ENCODE peak calls at places on chromosomes 11 and 22, in five cellular contexts. One of them, this sample, is unnamed.
A peak's percentile ranks its signal among the peaks of the same experiment; 100 is the strongest.

GRCh38 chr11:37597776-37598175 is 999.7 kb upstream of the RAG2 start:
- DNase-seq in M059J: no peak
- DNase-seq in left ventricle myocardium inferior: no peak
- DNase-seq in ACHN: no peak
- DNase-seq in cerebellar cortex: no peak
- DNase-seq in this sample: no peak

GRCh38 chr22:49503896-49504521 is 323.7 kb downstream of the BRD1 start:
- DNase-seq in M059J: peak; percentile 55
- DNase-seq in left ventricle myocardium inferior: no peak
- DNase-seq in ACHN: no peak
- DNase-seq in cerebellar cortex: no peak
- DNase-seq in this sample: peak; percentile 55

GRCh38 chr11:62466444-62466843 is 47.6 kb downstream of the SCGB1A1 start:
- DNase-seq in M059J: no peak
- DNase-seq in left ventricle myocardium inferior: no peak
- DNase-seq in ACHN: no peak
- DNase-seq in cerebellar cortex: no peak
- DNase-seq in this sample: no peak

GRCh38 chr11:96109265-96110030 is 185.5 kb upstream of the MTMR2 start:
- DNase-seq in M059J: no peak
- DNase-seq in left ventricle myocardium inferior: no peak
- DNase-seq in ACHN: no peak
- DNase-seq in cerebellar cortex: no peak
- DNase-seq in this sample: no peak

GRCh38 chr11:37952035-37952434 is 1354.0 kb upstream of the RAG2 start:
- DNase-seq in M059J: no peak
- DNase-seq in left ventricle myocardium inferior: no peak
- DNase-seq in ACHN: no peak
- DNase-seq in cerebellar cortex: no peak
- DNase-seq in this sample: no peak

GRCh38 chr11:130913268-130913667 is 3.0 kb downstream of the SNX19 start:
- DNase-seq in M059J: no peak
- DNase-seq in left ventricle myocardium inferior: no peak
- DNase-seq in ACHN: no peak
- DNase-seq in cerebellar cortex: no peak
- DNase-seq in this sample: no peak

GRCh38 chr22:43228330-43228729 is 41.4 kb upstream of the TTLL12 start:
- DNase-seq in M059J: peak; percentile 22
- DNase-seq in left ventricle myocardium inferior: no peak
- DNase-seq in ACHN: peak; percentile 19
- DNase-seq in cerebellar cortex: peak; percentile 41
- DNase-seq in this sample: peak; percentile 44

GRCh38 chr11:66365166-66365565 is 6.4 kb downstream of the SLC29A2 start:
- DNase-seq in M059J: no peak
- DNase-seq in left ventricle myocardium inferior: no peak
- DNase-seq in ACHN: no peak
- DNase-seq in cerebellar cortex: no peak
- DNase-seq in this sample: peak; percentile 6

GRCh38 chr11:111785886-111786412 is 19.8 kb upstream of the PPP2R1B start:
- DNase-seq in M059J: no peak
- DNase-seq in left ventricle myocardium inferior: no peak
- DNase-seq in ACHN: no peak
- DNase-seq in cerebellar cortex: peak; percentile 75
- DNase-seq in this sample: no peak

GRCh38 chr11:130897262-130898182 is 18.8 kb downstream of the SNX19 start:
- DNase-seq in M059J: peak; percentile 92
- DNase-seq in left ventricle myocardium inferior: peak; percentile 69
- DNase-seq in ACHN: peak; percentile 90
- DNase-seq in cerebellar cortex: no peak
- DNase-seq in this sample: no peak

GRCh38 chr11:113475160-113475761 is at the start of gene DRD2:
- DNase-seq in M059J: peak; percentile 42
- DNase-seq in left ventricle myocardium inferior: no peak
- DNase-seq in ACHN: no peak
- DNase-seq in cerebellar cortex: no peak
- DNase-seq in this sample: no peak

GRCh38 chr11:75762885-75763284 is 5.7 kb upstream of the DGAT2 start:
- DNase-seq in M059J: no peak
- DNase-seq in left ventricle myocardium inferior: no peak
- DNase-seq in ACHN: no peak
- DNase-seq in cerebellar cortex: no peak
- DNase-seq in this sample: no peak

GRCh38 chr11:98657711-98658110 is 363.0 kb upstream of the CNTN5 start:
- DNase-seq in M059J: no peak
- DNase-seq in left ventricle myocardium inferior: no peak
- DNase-seq in ACHN: no peak
- DNase-seq in cerebellar cortex: no peak
- DNase-seq in this sample: no peak

GRCh38 chr22:19178065-19178658 is 374 bp downstream of the SLC25A1 start:
- DNase-seq in M059J: peak; percentile 40
- DNase-seq in left ventricle myocardium inferior: peak; percentile 53
- DNase-seq in ACHN: peak; percentile 45
- DNase-seq in cerebellar cortex: no peak
- DNase-seq in this sample: peak; percentile 82

GRCh38 chr11:27209562-27210005 is 153.4 kb downstream of the CCDC34 start:
- DNase-seq in M059J: peak; percentile 99
- DNase-seq in left ventricle myocardium inferior: peak; percentile 48
- DNase-seq in ACHN: peak; percentile 78
- DNase-seq in cerebellar cortex: no peak
- DNase-seq in this sample: no peak

GRCh38 chr11:67312187-67313021 is 9.1 kb downstream of the SSH3 start:
- DNase-seq in M059J: no peak
- DNase-seq in left ventricle myocardium inferior: no peak
- DNase-seq in ACHN: no peak
- DNase-seq in cerebellar cortex: no peak
- DNase-seq in this sample: no peak

GRCh38 chr11:2884424-2884815 is 1.2 kb downstream of the CDKN1C start:
- DNase-seq in M059J: no peak
- DNase-seq in left ventricle myocardium inferior: peak; percentile 66
- DNase-seq in ACHN: peak; percentile 7
- DNase-seq in cerebellar cortex: no peak
- DNase-seq in this sample: no peak

GRCh38 chr11:1826552-1827094 is 8.2 kb upstream of the SYT8 start:
- DNase-seq in M059J: peak; percentile 84
- DNase-seq in left ventricle myocardium inferior: no peak
- DNase-seq in ACHN: peak; percentile 43
- DNase-seq in cerebellar cortex: no peak
- DNase-seq in this sample: no peak

GRCh38 chr11:69166186-69167115 is 10.7 kb downstream of the SMIM38 start:
- DNase-seq in M059J: peak; percentile 87
- DNase-seq in left ventricle myocardium inferior: peak; percentile 30
- DNase-seq in ACHN: peak; percentile 79
- DNase-seq in cerebellar cortex: peak; percentile 37
- DNase-seq in this sample: peak; percentile 89

GRCh38 chr11:43942651-43943356 is 367 bp downstream of the C11orf96 start:
- DNase-seq in M059J: peak; percentile 55
- DNase-seq in left ventricle myocardium inferior: no peak
- DNase-seq in ACHN: no peak
- DNase-seq in cerebellar cortex: peak; percentile 29
- DNase-seq in this sample: peak; percentile 56

GRCh38 chr11:57904369-57904768 is 119.3 kb upstream of the OR9Q1 start:
- DNase-seq in M059J: no peak
- DNase-seq in left ventricle myocardium inferior: no peak
- DNase-seq in ACHN: no peak
- DNase-seq in cerebellar cortex: no peak
- DNase-seq in this sample: no peak

GRCh38 chr22:38792833-38793232 is 1.1 kb downstream of the DNAL4 start:
- DNase-seq in M059J: peak; percentile 79
- DNase-seq in left ventricle myocardium inferior: no peak
- DNase-seq in ACHN: no peak
- DNase-seq in cerebellar cortex: no peak
- DNase-seq in this sample: no peak

GRCh38 chr22:40482391-40482790 is 112.0 kb downstream of the SGSM3 start:
- DNase-seq in M059J: no peak
- DNase-seq in left ventricle myocardium inferior: no peak
- DNase-seq in ACHN: no peak
- DNase-seq in cerebellar cortex: no peak
- DNase-seq in this sample: no peak

GRCh38 chr11:118046964-118047700 is 29.7 kb upstream of the TMPRSS4 start:
- DNase-seq in M059J: no peak
- DNase-seq in left ventricle myocardium inferior: no peak
- DNase-seq in ACHN: no peak
- DNase-seq in cerebellar cortex: no peak
- DNase-seq in this sample: no peak

GRCh38 chr11:102551188-102551781 is 20.7 kb upstream of the MMP7 start:
- DNase-seq in M059J: no peak
- DNase-seq in left ventricle myocardium inferior: no peak
- DNase-seq in ACHN: no peak
- DNase-seq in cerebellar cortex: no peak
- DNase-seq in this sample: no peak

GRCh38 chr11:76771446-76772099 is 11.6 kb upstream of the TSKU start:
- DNase-seq in M059J: peak; percentile 36
- DNase-seq in left ventricle myocardium inferior: no peak
- DNase-seq in ACHN: no peak
- DNase-seq in cerebellar cortex: no peak
- DNase-seq in this sample: no peak

GRCh38 chr11:76459299-76459698 is 14.5 kb downstream of the EMSY start:
- DNase-seq in M059J: no peak
- DNase-seq in left ventricle myocardium inferior: no peak
- DNase-seq in ACHN: peak; percentile 11
- DNase-seq in cerebellar cortex: no peak
- DNase-seq in this sample: no peak

GRCh38 chr11:45671246-45672171 is 6.1 kb upstream of the CHST1 start:
- DNase-seq in M059J: no peak
- DNase-seq in left ventricle myocardium inferior: no peak
- DNase-seq in ACHN: no peak
- DNase-seq in cerebellar cortex: no peak
- DNase-seq in this sample: no peak

GRCh38 chr11:69541001-69541285 is 59.5 kb downstream of the LINC01488 start:
- DNase-seq in M059J: peak; percentile 67
- DNase-seq in left ventricle myocardium inferior: no peak
- DNase-seq in ACHN: no peak
- DNase-seq in cerebellar cortex: no peak
- DNase-seq in this sample: no peak

GRCh38 chr11:47607380-47607779 is 13.2 kb upstream of the C1QTNF4 start:
- DNase-seq in M059J: peak; percentile 55
- DNase-seq in left ventricle myocardium inferior: no peak
- DNase-seq in ACHN: no peak
- DNase-seq in cerebellar cortex: peak; percentile 50
- DNase-seq in this sample: no peak

GRCh38 chr11:8368194-8368593 is 104.5 kb upstream of the LMO1 start:
- DNase-seq in M059J: no peak
- DNase-seq in left ventricle myocardium inferior: no peak
- DNase-seq in ACHN: no peak
- DNase-seq in cerebellar cortex: no peak
- DNase-seq in this sample: no peak